ENCODE peak calls at places on chromosomes 1 and 21, in four cellular contexts. S is neural progenitor cell, N is left lung, D is osteoblast. Z is an unnamed sample. For H3K4me1, the result is how much of the 10 kb centered on the place peaks cover.

GRCh38 chr1:114286179-114286578 is 132.5 kb upstream of the SYT6 start:
- DNase-seq in S (no peak), N (no peak), D (no peak), Z (no peak)

GRCh38 chr1:30790850-30791778 is 33.5 kb upstream of the LAPTM5 start:
- DNase-seq in S (no peak), N (no peak), D (peak), Z (no peak)

GRCh38 chr1:33147997-33148314 is 33.9 kb downstream of the TRIM62 start:
- DNase-seq in S (peak), N (no peak), D (peak), Z (no peak)

GRCh38 chr1:4001461-4001860 is 101.4 kb upstream of the C1orf174 start:
- DNase-seq in S (no peak), N (peak), D (no peak), Z (no peak)

GRCh38 chr1:116956378-116956777 is 45.2 kb upstream of the CD101 start:
- DNase-seq in S (no peak), N (no peak), D (no peak), Z (no peak)

GRCh38 chr1:109335091-109335490 is 28.3 kb upstream of the MYBPHL start:
- DNase-seq in S (no peak), N (no peak), D (no peak), Z (no peak)

GRCh38 chr1:44346184-44346583 is 8.9 kb downstream of the ERI3 start:
- DNase-seq in S (no peak), N (no peak), D (no peak), Z (no peak)

GRCh38 chr1:41529621-41530395 is 45.3 kb upstream of the EDN2 start:
- DNase-seq in S (no peak), N (peak), D (peak), Z (peak)

GRCh38 chr1:224457782-224458144 is 23.2 kb upstream of the WDR26 start:
- DNase-seq in S (no peak), N (no peak), D (no peak), Z (no peak)

GRCh38 chr21:45923146-45923545 is 58.4 kb upstream of the COL6A1 start:
- DNase-seq in S (peak), N (peak), D (peak), Z (no peak)

GRCh38 chr21:45927851-45928850 is 53.4 kb upstream of the COL6A1 start:
- DNase-seq in S (no peak), N (peak), D (no peak), Z (no peak)

GRCh38 chr21:45929477-45929876 is 52.1 kb upstream of the COL6A1 start:
- DNase-seq in S (no peak), N (peak), D (no peak), Z (no peak)

GRCh38 chr21:45927032-45927431 is 54.5 kb upstream of the COL6A1 start:
- DNase-seq in S (no peak), N (no peak), D (no peak), Z (no peak)

GRCh38 chr21:45926281-45926680 is 55.3 kb upstream of the COL6A1 start:
- DNase-seq in S (no peak), N (no peak), D (no peak), Z (no peak)
- TF ChIP-seq CTCF in S (no peak), N (no peak), D (peak), Z (no peak)

GRCh38 chr1:9424278-9424677 is 115.0 kb upstream of the SLC25A33 start:
- DNase-seq in S (no peak), N (no peak), D (no peak), Z (no peak)
- H3K4me1 ChIP-seq in S (under half), N (under half), D (under half), Z (under half)

GRCh38 chr1:232577809-232578208 is 52.1 kb downstream of the SIPA1L2 start:
- DNase-seq in S (no peak), N (no peak), D (no peak), Z (no peak)
- H3K4me3 ChIP-seq in S (no peak), N (no peak), D (no peak), Z (no peak)

DNA sequence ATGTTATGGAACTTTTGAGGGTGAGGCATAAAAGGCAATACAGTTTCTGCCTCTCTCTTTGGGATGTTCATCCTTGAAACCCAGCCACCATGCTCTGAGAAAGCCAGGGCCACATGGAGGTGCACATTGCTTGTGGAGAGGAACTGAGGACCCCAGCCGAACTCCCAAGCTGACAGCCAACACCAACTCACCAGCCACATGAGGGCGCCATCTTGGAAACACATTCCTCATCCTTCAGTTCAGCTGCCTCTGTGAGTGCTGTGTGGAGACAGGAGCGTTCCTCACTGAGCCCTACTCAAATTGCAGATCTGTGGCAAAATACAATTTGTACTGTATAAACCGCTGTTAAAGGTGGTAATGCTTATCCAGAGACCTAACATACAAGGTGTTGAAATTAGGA is 137.5 kb downstream of the GABPA start:
- DNase-seq in S (peak), N (no peak), D (no peak), Z (no peak)
- TF ChIP-seq CTCF in S (peak), N (no peak), D (no peak), Z (no peak)

DNA sequence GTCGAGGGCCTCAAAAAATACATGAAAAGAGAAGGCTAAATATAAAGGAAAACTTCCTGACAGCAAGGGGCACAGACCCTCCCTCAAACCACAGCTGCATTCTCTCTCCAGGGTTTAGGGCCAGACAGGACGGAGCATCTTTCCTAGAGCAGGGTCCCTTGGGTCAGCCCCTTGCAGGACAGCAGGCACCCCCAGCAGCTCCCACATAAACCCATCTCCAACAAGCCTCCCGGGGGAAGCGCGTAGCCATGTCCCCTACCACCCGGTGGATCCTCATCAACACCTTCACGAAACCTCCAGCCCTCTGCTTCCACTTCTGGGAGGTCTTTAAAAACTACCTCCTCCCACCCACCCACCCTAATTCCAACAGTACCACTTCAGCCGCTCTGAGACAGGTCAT is 59.5 kb downstream of the CD46 start:
- DNase-seq in S (no peak), N (no peak), D (no peak), Z (no peak)
- H3K4me1 ChIP-seq in S (under half), N (half or more), D (under half), Z (under half)

Z was measured in RWPE2.